ENCODE peak calls at places on chromosomes 6 and 20, in four cellular contexts. P, J, M and Q are unnamed samples.

GRCh38 chr20:64113796-64114355 is 6.5 kb upstream of the NPBWR2 start:
- DNase-seq in J (no peak), P (no peak), M (no peak), Q (no peak)

GRCh38 chr20:62301111-62301668 is 1.6 kb upstream of the ADRM1 start:
- DNase-seq in P (no peak), J (no peak), M (no peak), Q (no peak)

GRCh38 chr20:32463642-32464400 is 105.7 kb downstream of the ASXL1 start:
- DNase-seq in M (no peak), P (no peak), J (no peak), Q (no peak)

GRCh38 chr6:43907789-43908472 is 137.9 kb downstream of the VEGFA start:
- DNase-seq in P (no peak), J (no peak), M (no peak), Q (no peak)

GRCh38 chr6:44043479-44044153 is 83.6 kb downstream of the MRPL14 start:
- DNase-seq in M (no peak), J (no peak), P (peak; percentile 85), Q (no peak)

GRCh38 chr20:44856847-44857448 is 28.6 kb upstream of the YWHAB start:
- DNase-seq in P (peak; percentile 55), M (peak; percentile 27), J (no peak), Q (no peak)

GRCh38 chr6:133820208-133820607 is 68.7 kb upstream of the TCF21 start:
- DNase-seq in J (no peak), M (no peak), P (no peak), Q (no peak)

GRCh38 chr20:34426026-34426425 is 63.0 kb downstream of the ITCH start:
- DNase-seq in J (no peak), M (no peak), P (no peak), Q (no peak)

GRCh38 chr6:159729598-159729997 is 2.3 kb downstream of the WTAP start:
- DNase-seq in M (no peak), P (peak; percentile 35), J (peak; percentile 30), Q (no peak)

GRCh38 chr6:123316733-123317323 is 319.9 kb downstream of the TRDN start:
- DNase-seq in P (peak; percentile 16), M (no peak), J (no peak), Q (peak; percentile 9)

GRCh38 chr6:149915970-149916865 is 6.7 kb downstream of the RAET1G start:
- DNase-seq in P (no peak), M (peak; percentile 26), J (no peak), Q (no peak)

GRCh38 chr20:18666803-18667460 is 79.1 kb downstream of the DTD1 start:
- DNase-seq in M (no peak), P (no peak), J (no peak), Q (no peak)

GRCh38 chr6:123323419-123324329 is 313.1 kb downstream of the TRDN start:
- DNase-seq in M (no peak), P (no peak), J (no peak), Q (peak; percentile 6)

GRCh38 chr20:1402149-1402548 is 9.3 kb upstream of the FKBP1A start:
- DNase-seq in P (no peak), M (no peak), J (no peak), Q (no peak)

GRCh38 chr20:45835230-45836224 is 1.9 kb downstream of the SNX21 start:
- DNase-seq in P (peak; percentile 83), J (no peak), M (no peak), Q (no peak)

GRCh38 chr20:35171438-35171752 is 477 bp upstream of the PROCR start:
- DNase-seq in M (no peak), J (no peak), P (no peak), Q (no peak)

GRCh38 chr6:68572525-68572924 is 62.6 kb upstream of the ADGRB3 start:
- DNase-seq in J (peak; percentile 3), P (peak; percentile 83), M (peak; percentile 67), Q (peak; percentile 62)

GRCh38 chr6:100137759-100138158 is 143.7 kb upstream of the MCHR2 start:
- DNase-seq in M (no peak), J (no peak), P (no peak), Q (no peak)

GRCh38 chr20:38890497-38890818 is 35.8 kb upstream of the FAM83D start:
- DNase-seq in P (no peak), J (no peak), M (no peak), Q (no peak)

GRCh38 chr6:22878706-22879105 is 309.3 kb downstream of the HDGFL1 start:
- DNase-seq in M (no peak), J (no peak), P (no peak), Q (no peak)

GRCh38 chr20:63911171-63911570 is 16.2 kb downstream of the DNAJC5 start:
- DNase-seq in M (no peak), P (no peak), J (no peak), Q (no peak)

GRCh38 chr6:10412948-10413849 is 1.7 kb downstream of the TFAP2A start:
- DNase-seq in P (no peak), J (no peak), M (peak; percentile 81), Q (no peak)

GRCh38 chr6:849075-849506 is 156.2 kb upstream of the EXOC2 start:
- DNase-seq in M (no peak), P (no peak), J (no peak), Q (no peak)

GRCh38 chr6:4394786-4395185 is 259.4 kb upstream of the ECI2 start:
- DNase-seq in M (no peak), P (no peak), J (no peak), Q (no peak)

GRCh38 chr6:158900614-158901312 is 81.6 kb upstream of the EZR start:
- DNase-seq in M (no peak), J (no peak), P (no peak), Q (no peak)

GRCh38 chr6:140594806-140595128 is 1220.3 kb upstream of the CITED2 start:
- DNase-seq in M (no peak), P (no peak), J (no peak), Q (peak; percentile 31)

GRCh38 chr20:53750827-53751393 is 157.3 kb upstream of the ZNF217 start:
- DNase-seq in J (peak; percentile 69), M (no peak), P (peak; percentile 68), Q (no peak)

GRCh38 chr20:33450867-33451266 is 7.3 kb upstream of the SNTA1 start:
- DNase-seq in P (peak; percentile 60), M (no peak), J (no peak), Q (no peak)

GRCh38 chr6:57021086-57021720 is 25.3 kb upstream of the KIAA1586 start:
- DNase-seq in P (peak; percentile 49), M (no peak), J (no peak), Q (peak; percentile 46)

GRCh38 chr6:14211596-14211961 is 94.0 kb downstream of the CD83 start:
- DNase-seq in J (no peak), P (peak; percentile 66), M (no peak), Q (peak; percentile 12)

GRCh38 chr6:117548797-117549301 is 53.5 kb downstream of the GOPC start:
- DNase-seq in J (no peak), M (no peak), P (no peak), Q (peak; percentile 77)

GRCh38 chr6:144158133-144158532 is 7.8 kb downstream of the STX11 start:
- DNase-seq in P (no peak), M (no peak), J (no peak), Q (no peak)

GRCh38 chr6:129709909-129710721 is at the start of gene ARHGAP18:
- DNase-seq in M (peak; percentile 86), P (peak; percentile 98), J (peak; percentile 78), Q (peak; percentile 97)

GRCh38 chr6:159908535-159908934 is 17.7 kb downstream of the MAS1 start:
- DNase-seq in J (no peak), P (no peak), M (no peak), Q (no peak)

GRCh38 chr20:62370115-62370806 is 3.1 kb upstream of the LAMA5 start:
- DNase-seq in M (no peak), P (peak; percentile 64), J (no peak), Q (no peak)

GRCh38 chr20:38961530-38962043 is 557 bp upstream of the DHX35 start:
- DNase-seq in M (no peak), J (no peak), P (no peak), Q (no peak)

GRCh38 chr20:46991850-46992639 is 97.4 kb downstream of the EYA2 start:
- DNase-seq in J (no peak), M (no peak), P (no peak), Q (no peak)

GRCh38 chr6:52546678-52547077 is 30.2 kb downstream of the TRAM2 start:
- DNase-seq in M (no peak), J (peak; percentile 26), P (no peak), Q (no peak)

GRCh38 chr6:42137192-42137753 is 5.1 kb downstream of the C6orf132 start:
- DNase-seq in J (no peak), P (no peak), M (peak; percentile 65), Q (peak; percentile 92)

GRCh38 chr6:48630511-48630910 is 519.5 kb upstream of the PTCHD4 start:
- DNase-seq in J (no peak), M (no peak), P (no peak), Q (no peak)

DNA sequence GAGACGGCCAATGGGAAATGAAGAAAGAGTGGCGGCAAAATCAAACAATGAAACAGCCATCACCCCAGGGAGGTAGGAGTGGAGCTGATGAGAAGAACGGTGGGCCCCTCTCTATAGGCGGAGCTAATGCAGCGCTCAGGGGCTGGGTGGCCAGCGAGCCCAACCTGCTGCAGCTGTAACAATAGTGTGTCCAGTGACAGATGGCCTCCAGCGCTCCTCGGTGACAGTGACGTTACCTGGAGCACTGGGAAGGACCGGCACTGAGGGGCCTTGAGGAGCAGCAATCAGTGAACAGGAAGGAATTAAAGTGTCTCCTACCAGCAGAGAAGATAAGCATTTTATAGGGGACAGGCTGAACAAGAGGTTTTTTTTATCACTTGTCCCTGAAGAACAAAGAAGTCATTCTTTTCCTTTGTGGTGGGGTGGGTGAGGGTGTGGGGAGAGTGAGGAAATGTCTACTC is 81.6 kb downstream of the FOXA2 start:
- DNase-seq in P (no peak), J (no peak), M (no peak), Q (peak; percentile 75)
- TF ChIP-seq HDAC2 in P (no peak), J (no peak), M (no peak), Q (peak; percentile 6)

GRCh38 chr6:170405311-170405975 is 98.9 kb downstream of the FAM120B start:
- DNase-seq in M (no peak), P (no peak), J (no peak), Q (no peak)
- TF ChIP-seq EZH2 in M (no peak), P (no peak), J (no peak), Q (no peak)

DNA sequence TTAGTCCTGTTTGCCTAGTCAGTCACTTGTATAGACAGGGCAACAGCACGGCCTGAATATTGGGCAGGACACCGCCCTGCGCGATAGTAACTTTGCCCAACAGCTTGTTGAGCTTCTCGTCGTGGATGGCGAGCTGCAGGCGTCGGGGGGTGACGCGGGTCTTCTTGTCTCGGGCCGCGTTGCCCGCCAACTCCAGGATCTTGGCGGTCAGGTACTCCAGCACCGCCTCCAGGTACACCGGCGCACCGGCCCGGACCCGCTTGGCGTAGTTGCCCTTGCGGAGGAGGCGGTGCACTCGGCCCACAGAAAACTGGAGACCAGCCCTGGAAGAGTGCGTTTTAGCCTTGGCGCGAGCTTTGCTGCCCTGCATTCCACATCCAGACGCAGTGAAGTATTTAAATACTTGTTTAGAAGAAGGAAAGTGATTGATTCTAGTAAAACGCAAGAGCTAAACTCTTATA is 92.8 kb upstream of the BTN3A2 start:
- DNase-seq in J (no peak), M (peak; percentile 76), P (no peak), Q (no peak)
- TF ChIP-seq HDAC2 in J (no peak), M (no peak), P (no peak), Q (no peak)

GRCh38 chr6:145600299-145600698 is 135.0 kb downstream of the EPM2A start:
- DNase-seq in M (no peak), P (no peak), J (no peak), Q (peak; percentile 7)
- TF ChIP-seq EZH2 in M (no peak), P (no peak), J (no peak), Q (no peak)